ENCODE peak calls at places on chromosomes 5 and 9, in six cellular contexts. One of them, this sample, is unnamed.

GRCh38 chr9:111349766-111350165 is 19.7 kb upstream of the OR2K2 start:
- DNase-seq in H1: no peak
- DNase-seq in HCT116: no peak
- DNase-seq in SK-N-SH: no peak
- DNase-seq in K562: no peak
- DNase-seq in NT2/D1: no peak
- DNase-seq in this sample: no peak

GRCh38 chr5:158878227-158878626 is 221.5 kb downstream of the EBF1 start:
- DNase-seq in H1: no peak
- DNase-seq in HCT116: no peak
- DNase-seq in SK-N-SH: no peak
- DNase-seq in K562: no peak
- DNase-seq in NT2/D1: no peak
- DNase-seq in this sample: no peak

GRCh38 chr5:142829821-142830220 is 59.6 kb downstream of the ARHGAP26 start:
- DNase-seq in H1: no peak
- DNase-seq in HCT116: no peak
- DNase-seq in SK-N-SH: no peak
- DNase-seq in K562: no peak
- DNase-seq in NT2/D1: no peak
- DNase-seq in this sample: no peak

GRCh38 chr9:9142001-9142400 is 1342.4 kb upstream of the DMAC1 start:
- DNase-seq in H1: peak
- DNase-seq in HCT116: no peak
- DNase-seq in SK-N-SH: no peak
- DNase-seq in K562: no peak
- DNase-seq in NT2/D1: no peak
- DNase-seq in this sample: no peak

GRCh38 chr9:21506910-21507795 is 25.0 kb upstream of the IFNE start:
- DNase-seq in H1: no peak
- DNase-seq in HCT116: no peak
- DNase-seq in SK-N-SH: no peak
- DNase-seq in K562: no peak
- DNase-seq in NT2/D1: no peak
- DNase-seq in this sample: no peak

GRCh38 chr9:89431930-89432725 is 65.8 kb downstream of the SEMA4D start:
- DNase-seq in H1: no peak
- DNase-seq in HCT116: no peak
- DNase-seq in SK-N-SH: no peak
- DNase-seq in K562: no peak
- DNase-seq in NT2/D1: no peak
- DNase-seq in this sample: no peak

GRCh38 chr9:35649431-35650340 is 1.0 kb downstream of the SIT1 start:
- DNase-seq in H1: no peak
- DNase-seq in HCT116: no peak
- DNase-seq in SK-N-SH: no peak
- DNase-seq in K562: peak
- DNase-seq in NT2/D1: no peak
- DNase-seq in this sample: no peak

GRCh38 chr9:136526625-136527066 is 19.2 kb downstream of the NOTCH1 start:
- DNase-seq in H1: no peak
- DNase-seq in HCT116: no peak
- DNase-seq in SK-N-SH: no peak
- DNase-seq in K562: no peak
- DNase-seq in NT2/D1: no peak
- DNase-seq in this sample: no peak

GRCh38 chr5:172611913-172612312 is 29.1 kb upstream of the NEURL1B start:
- DNase-seq in H1: no peak
- DNase-seq in HCT116: no peak
- DNase-seq in SK-N-SH: no peak
- DNase-seq in K562: no peak
- DNase-seq in NT2/D1: no peak
- DNase-seq in this sample: no peak

GRCh38 chr9:86303316-86303975 is 21.1 kb upstream of the ISCA1 start:
- DNase-seq in H1: no peak
- DNase-seq in HCT116: no peak
- DNase-seq in SK-N-SH: no peak
- DNase-seq in K562: peak
- DNase-seq in NT2/D1: peak
- DNase-seq in this sample: no peak

GRCh38 chr5:96256795-96257470 is 176.1 kb downstream of the PCSK1 start:
- DNase-seq in H1: no peak
- DNase-seq in HCT116: peak
- DNase-seq in SK-N-SH: peak
- DNase-seq in K562: peak
- DNase-seq in NT2/D1: no peak
- DNase-seq in this sample: no peak

GRCh38 chr9:131418143-131419028 is 24.5 kb downstream of the PRRC2B start:
- DNase-seq in H1: no peak
- DNase-seq in HCT116: no peak
- DNase-seq in SK-N-SH: no peak
- DNase-seq in K562: no peak
- DNase-seq in NT2/D1: no peak
- DNase-seq in this sample: no peak

GRCh38 chr9:72203205-72203803 is 54.1 kb downstream of the GDA start:
- DNase-seq in H1: no peak
- DNase-seq in HCT116: peak
- DNase-seq in SK-N-SH: peak
- DNase-seq in K562: peak
- DNase-seq in NT2/D1: peak
- DNase-seq in this sample: no peak

GRCh38 chr5:132294728-132295504 is 722 bp downstream of the SLC22A4 start:
- DNase-seq in H1: no peak
- DNase-seq in HCT116: peak
- DNase-seq in SK-N-SH: no peak
- DNase-seq in K562: peak
- DNase-seq in NT2/D1: peak
- DNase-seq in this sample: no peak

GRCh38 chr5:179217356-179217755 is 127.9 kb downstream of the ADAMTS2 start:
- DNase-seq in H1: no peak
- DNase-seq in HCT116: no peak
- DNase-seq in SK-N-SH: no peak
- DNase-seq in K562: no peak
- DNase-seq in NT2/D1: no peak
- DNase-seq in this sample: no peak

GRCh38 chr9:89588271-89588879 is 16.4 kb upstream of the GADD45G start:
- DNase-seq in H1: no peak
- DNase-seq in HCT116: no peak
- DNase-seq in SK-N-SH: no peak
- DNase-seq in K562: no peak
- DNase-seq in NT2/D1: no peak
- DNase-seq in this sample: no peak

GRCh38 chr5:36055984-36056383 is 10.7 kb downstream of the UGT3A2 start:
- DNase-seq in H1: no peak
- DNase-seq in HCT116: no peak
- DNase-seq in SK-N-SH: no peak
- DNase-seq in K562: no peak
- DNase-seq in NT2/D1: no peak
- DNase-seq in this sample: no peak

GRCh38 chr9:104992696-104993095 is 64.7 kb upstream of the ABCA1 start:
- DNase-seq in H1: no peak
- DNase-seq in HCT116: no peak
- DNase-seq in SK-N-SH: no peak
- DNase-seq in K562: no peak
- DNase-seq in NT2/D1: no peak
- DNase-seq in this sample: no peak

GRCh38 chr9:108149346-108149745 is 659.8 kb upstream of the KLF4 start:
- DNase-seq in H1: no peak
- DNase-seq in HCT116: no peak
- DNase-seq in SK-N-SH: no peak
- DNase-seq in K562: no peak
- DNase-seq in NT2/D1: no peak
- DNase-seq in this sample: no peak

GRCh38 chr5:95760291-95761191 is 29.4 kb downstream of the RHOBTB3 start:
- DNase-seq in H1: no peak
- DNase-seq in HCT116: no peak
- DNase-seq in SK-N-SH: no peak
- DNase-seq in K562: no peak
- DNase-seq in NT2/D1: no peak
- DNase-seq in this sample: peak

GRCh38 chr5:120550358-120550757 is 86.3 kb downstream of the PRR16 start:
- DNase-seq in H1: no peak
- DNase-seq in HCT116: no peak
- DNase-seq in SK-N-SH: no peak
- DNase-seq in K562: no peak
- DNase-seq in NT2/D1: no peak
- DNase-seq in this sample: no peak

GRCh38 chr5:32541241-32541640 is 44.1 kb upstream of the SUB1 start:
- DNase-seq in H1: no peak
- DNase-seq in HCT116: no peak
- DNase-seq in SK-N-SH: peak
- DNase-seq in K562: no peak
- DNase-seq in NT2/D1: no peak
- DNase-seq in this sample: no peak

GRCh38 chr9:98875536-98875935 is 68.1 kb downstream of the GALNT12 start:
- DNase-seq in H1: no peak
- DNase-seq in HCT116: no peak
- DNase-seq in SK-N-SH: no peak
- DNase-seq in K562: no peak
- DNase-seq in NT2/D1: no peak
- DNase-seq in this sample: no peak

GRCh38 chr5:56638061-56638621 is 177.2 kb upstream of the MAP3K1 start:
- DNase-seq in H1: no peak
- DNase-seq in HCT116: no peak
- DNase-seq in SK-N-SH: peak
- DNase-seq in K562: no peak
- DNase-seq in NT2/D1: no peak
- DNase-seq in this sample: no peak

DNA sequence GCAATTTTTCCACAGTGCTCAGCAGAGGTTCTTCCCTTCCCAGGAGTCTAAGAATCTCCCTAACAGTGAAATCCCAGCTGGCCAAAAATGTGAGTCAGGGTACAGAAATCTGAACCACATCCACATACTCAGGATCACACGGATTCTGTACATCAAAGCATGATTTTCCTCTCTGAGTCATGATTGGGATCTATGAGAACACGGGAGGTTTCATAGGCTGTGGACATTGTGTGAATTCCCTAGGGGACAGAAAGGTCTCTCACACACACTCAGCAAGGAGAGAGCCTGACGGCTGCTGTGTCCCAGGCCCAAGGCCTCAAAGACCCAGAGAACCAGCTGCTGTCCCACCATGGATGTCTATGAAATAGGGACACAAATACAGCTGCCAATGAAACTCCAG is 102.9 kb downstream of the ADAMTS12 start:
- DNase-seq in H1: no peak
- DNase-seq in HCT116: no peak
- DNase-seq in SK-N-SH: no peak
- DNase-seq in K562: no peak
- DNase-seq in NT2/D1: no peak
- DNase-seq in this sample: no peak
- TF ChIP-seq YY1 in H1: no peak
- TF ChIP-seq YY1 in HCT116: no peak
- TF ChIP-seq YY1 in SK-N-SH: no peak
- TF ChIP-seq YY1 in K562: no peak
- TF ChIP-seq YY1 in NT2/D1: no peak
- TF ChIP-seq YY1 in this sample: no peak

GRCh38 chr5:167754501-167754941 is 536.9 kb upstream of the WWC1 start:
- DNase-seq in H1: no peak
- DNase-seq in HCT116: no peak
- DNase-seq in SK-N-SH: no peak
- DNase-seq in K562: no peak
- DNase-seq in NT2/D1: no peak
- DNase-seq in this sample: no peak
- TF ChIP-seq YY1 in H1: no peak
- TF ChIP-seq YY1 in HCT116: no peak
- TF ChIP-seq YY1 in SK-N-SH: no peak
- TF ChIP-seq YY1 in K562: no peak
- TF ChIP-seq YY1 in NT2/D1: no peak
- TF ChIP-seq YY1 in this sample: no peak

GRCh38 chr5:122901346-122901745 is 55.9 kb downstream of the SNX24 start:
- DNase-seq in H1: no peak
- DNase-seq in HCT116: no peak
- DNase-seq in SK-N-SH: no peak
- DNase-seq in K562: no peak
- DNase-seq in NT2/D1: no peak
- DNase-seq in this sample: no peak

GRCh38 chr5:122897283-122897602 is 51.8 kb downstream of the SNX24 start:
- DNase-seq in H1: no peak
- DNase-seq in HCT116: no peak
- DNase-seq in SK-N-SH: no peak
- DNase-seq in K562: no peak
- DNase-seq in NT2/D1: no peak
- DNase-seq in this sample: no peak

GRCh38 chr5:122906768-122907167 is 61.4 kb downstream of the SNX24 start:
- DNase-seq in H1: no peak
- DNase-seq in HCT116: no peak
- DNase-seq in SK-N-SH: no peak
- DNase-seq in K562: no peak
- DNase-seq in NT2/D1: no peak
- DNase-seq in this sample: no peak

GRCh38 chr5:122907238-122907637 is 61.8 kb downstream of the SNX24 start:
- DNase-seq in H1: no peak
- DNase-seq in HCT116: no peak
- DNase-seq in SK-N-SH: no peak
- DNase-seq in K562: no peak
- DNase-seq in NT2/D1: peak
- DNase-seq in this sample: no peak

GRCh38 chr5:122902263-122902662 is 56.9 kb downstream of the SNX24 start:
- DNase-seq in H1: no peak
- DNase-seq in HCT116: no peak
- DNase-seq in SK-N-SH: no peak
- DNase-seq in K562: no peak
- DNase-seq in NT2/D1: no peak
- DNase-seq in this sample: no peak
- TF ChIP-seq YY1 in H1: no peak
- TF ChIP-seq YY1 in HCT116: no peak
- TF ChIP-seq YY1 in SK-N-SH: no peak
- TF ChIP-seq YY1 in K562: no peak
- TF ChIP-seq YY1 in NT2/D1: no peak
- TF ChIP-seq YY1 in this sample: no peak

DNA sequence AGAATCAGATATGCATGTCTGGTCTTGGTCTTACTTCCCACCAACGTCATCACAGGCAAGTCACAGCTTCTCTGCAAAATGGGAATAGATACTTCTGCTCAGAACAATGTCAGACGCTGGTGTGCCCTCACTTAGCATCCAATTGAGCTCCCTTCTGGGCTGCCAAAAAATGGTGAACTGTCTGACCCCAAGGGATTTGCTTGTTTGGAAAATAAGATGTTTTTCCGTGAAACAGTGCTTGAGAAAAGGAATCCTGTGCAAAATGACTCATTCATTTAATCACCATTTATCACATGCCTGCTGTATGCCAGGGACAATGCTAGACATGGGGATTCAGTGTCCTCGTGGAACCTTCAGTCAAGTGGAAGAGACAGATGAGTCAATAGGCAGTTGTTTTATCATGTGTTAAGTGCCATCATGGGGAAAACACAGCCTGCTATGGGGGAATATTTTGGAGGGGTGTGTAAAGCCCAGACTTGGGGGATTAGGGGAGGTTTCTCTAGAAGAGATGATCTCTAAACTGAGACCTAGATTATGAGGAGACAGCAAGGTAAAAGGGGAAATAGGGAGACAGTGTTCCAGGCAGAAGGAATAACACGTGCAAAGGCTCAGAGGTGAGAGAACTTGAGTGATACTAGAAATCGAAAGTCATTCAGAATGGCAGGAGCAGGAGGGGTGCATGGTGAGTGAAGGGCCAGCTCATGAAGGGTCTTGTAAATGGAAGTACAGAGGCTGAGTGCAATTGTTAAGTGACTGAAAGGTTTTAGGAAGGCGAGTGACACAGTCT is 3.8 kb downstream of the NIPAL4 start:
- DNase-seq in H1: no peak
- DNase-seq in HCT116: peak
- DNase-seq in SK-N-SH: no peak
- DNase-seq in K562: no peak
- DNase-seq in NT2/D1: no peak
- DNase-seq in this sample: no peak
- TF ChIP-seq YY1 in H1: no peak
- TF ChIP-seq YY1 in HCT116: no peak
- TF ChIP-seq YY1 in SK-N-SH: no peak
- TF ChIP-seq YY1 in K562: no peak
- TF ChIP-seq YY1 in NT2/D1: no peak
- TF ChIP-seq YY1 in this sample: no peak

This sample was measured in GM12878.